ENCODE peak calls at places on chromosomes 3 and 15, in four cellular contexts. I, D, B and V are unnamed samples.

GRCh38 chr15:91922701-91923279 is 69.3 kb downstream of the SLCO3A1 start:
- DNase-seq in I (no peak), D (no peak), B (no peak), V (no peak)

GRCh38 chr15:38486946-38487345 is 33.0 kb downstream of the FAM98B start:
- DNase-seq in B (no peak), I (no peak), D (no peak), V (no peak)

GRCh38 chr3:141797167-141797773 is 34.1 kb downstream of the GRK7 start:
- DNase-seq in D (no peak), I (peak; percentile 54), B (peak; percentile 19), V (no peak)

GRCh38 chr15:20106026-20106425 is 435.6 kb downstream of the GOLGA6L6 start:
- DNase-seq in I (no peak), B (no peak), D (peak; percentile 56), V (no peak)

GRCh38 chr3:31533169-31533870 is 595 bp downstream of the STT3B start:
- DNase-seq in D (peak; percentile 58), I (peak; percentile 57), B (peak; percentile 47), V (peak; percentile 30)

GRCh38 chr15:68789921-68790575 is 30.6 kb downstream of the ANP32A start:
- DNase-seq in B (no peak), D (no peak), I (no peak), V (no peak)

GRCh38 chr3:60399861-60400845 is 851.1 kb downstream of the FHIT start:
- DNase-seq in D (no peak), B (no peak), I (no peak), V (no peak)

GRCh38 chr3:180199396-180199795 is 162.7 kb upstream of the PEX5L start:
- DNase-seq in I (no peak), B (no peak), D (no peak), V (no peak)

GRCh38 chr3:124272611-124273151 is 280.8 kb upstream of the ROPN1 start:
- DNase-seq in B (no peak), I (no peak), D (no peak), V (no peak)

GRCh38 chr3:14428087-14429067 is 26.0 kb downstream of the SLC6A6 start:
- DNase-seq in I (peak; percentile 52), B (no peak), D (no peak), V (no peak)

GRCh38 chr3:129161860-129162271 is 1.0 kb upstream of the ISY1 start:
- DNase-seq in D (no peak), I (peak; percentile 37), B (no peak), V (no peak)